ENCODE peak calls at places on chromosomes 12 and 14, in ten cellular contexts. A, K, Q, Y, P, E, O, C, U and Z are unnamed samples.

GRCh38 chr14:68772761-68773381 is 20.0 kb downstream of the ZFP36L1 start:
- DNase-seq in A (no peak), K (no peak), Q (no peak), Y (no peak), P (no peak), E (no peak), O (peak), C (no peak), U (no peak), Z (no peak)

GRCh38 chr14:104937161-104937560 is 12.5 kb downstream of the PLD4 start:
- DNase-seq in A (no peak), K (no peak), Q (no peak), Y (no peak), P (no peak), E (no peak), O (no peak), C (no peak), U (no peak), Z (no peak)

GRCh38 chr14:104150201-104151027 is 12.0 kb downstream of the KIF26A start:
- DNase-seq in A (peak), K (peak), Q (no peak), Y (no peak), P (peak), E (no peak), O (no peak), C (no peak), U (no peak), Z (peak)

GRCh38 chr12:51351913-51352532 is 5.5 kb upstream of the CELA1 start:
- DNase-seq in A (peak), K (no peak), Q (no peak), Y (peak), P (peak), E (peak), O (no peak), C (no peak), U (peak), Z (peak)

GRCh38 chr12:12997734-12998133 is 2.3 kb downstream of the HEBP1 start:
- DNase-seq in A (no peak), K (no peak), Q (no peak), Y (no peak), P (no peak), E (no peak), O (no peak), C (no peak), U (no peak), Z (no peak)

GRCh38 chr12:52212701-52213540 is 20.1 kb upstream of the KRT7 start:
- DNase-seq in A (no peak), K (no peak), Q (peak), Y (no peak), P (no peak), E (no peak), O (peak), C (peak), U (no peak), Z (no peak)

GRCh38 chr12:64696065-64696741 is 63.0 kb downstream of the GNS start:
- DNase-seq in A (peak), K (no peak), Q (no peak), Y (no peak), P (no peak), E (no peak), O (no peak), C (no peak), U (no peak), Z (no peak)

GRCh38 chr12:70467908-70468733 is 102.0 kb downstream of the KCNMB4 start:
- DNase-seq in A (no peak), K (no peak), Q (peak), Y (peak), P (peak), E (no peak), O (no peak), C (no peak), U (no peak), Z (no peak)

GRCh38 chr12:94147377-94147990 is 893 bp upstream of the PLXNC1 start:
- DNase-seq in A (no peak), K (no peak), Q (no peak), Y (no peak), P (no peak), E (no peak), O (no peak), C (no peak), U (no peak), Z (no peak)

GRCh38 chr12:94146166-94146565 is 2.2 kb upstream of the PLXNC1 start:
- DNase-seq in A (no peak), K (no peak), Q (no peak), Y (no peak), P (no peak), E (no peak), O (no peak), C (no peak), U (no peak), Z (no peak)

GRCh38 chr12:94147991-94148840 is at the start of gene PLXNC1:
- DNase-seq in A (peak), K (no peak), Q (peak), Y (no peak), P (peak), E (peak), O (no peak), C (peak), U (peak), Z (no peak)

GRCh38 chr12:94143444-94143843 is 4.9 kb upstream of the PLXNC1 start:
- DNase-seq in A (no peak), K (no peak), Q (no peak), Y (no peak), P (no peak), E (no peak), O (no peak), C (no peak), U (no peak), Z (no peak)

DNA sequence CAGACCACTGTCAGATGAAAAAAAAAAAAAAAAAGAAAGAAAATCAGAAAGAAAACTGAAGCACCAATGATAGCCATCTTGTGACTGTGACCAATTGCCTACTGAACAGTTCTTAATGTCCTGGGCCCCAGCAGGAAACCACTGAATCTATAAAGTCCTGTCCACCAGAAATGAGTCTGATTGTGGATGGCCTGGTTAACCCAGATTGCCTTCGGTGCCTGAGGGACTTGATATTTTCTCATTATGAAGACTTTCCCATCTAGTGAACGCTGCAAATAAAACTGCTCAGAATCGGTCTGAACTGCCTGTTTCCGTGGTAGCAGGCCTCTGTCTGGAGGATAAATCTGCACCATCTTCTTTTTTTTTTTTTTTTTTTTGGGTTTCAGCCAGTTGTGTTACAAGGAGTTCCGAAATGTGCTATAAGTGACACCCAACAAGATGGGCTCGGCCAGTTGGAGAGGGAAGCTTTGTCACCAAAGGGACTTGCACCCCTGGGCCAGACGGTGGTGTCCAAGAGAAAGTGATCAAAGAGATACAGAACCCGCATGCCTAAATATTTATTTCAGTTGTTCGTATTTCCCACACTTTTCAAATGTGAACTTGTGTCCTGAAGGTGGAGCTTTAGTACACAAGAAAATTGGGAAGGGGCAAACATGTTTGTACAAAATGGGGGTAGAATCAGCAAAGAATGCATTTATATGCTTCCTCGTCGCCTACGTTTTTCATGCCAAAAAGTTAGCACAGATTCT is 3.0 kb upstream of the PLXNC1 start:
- DNase-seq in A (peak), K (peak), Q (no peak), Y (peak), P (no peak), E (no peak), O (no peak), C (no peak), U (no peak), Z (peak)
- TF ChIP-seq CTCF in A (peak), K (peak), Q (peak), Y (peak), P (peak), E (no peak), O (no peak), C (no peak), U (peak), Z (peak)

GRCh38 chr14:102084931-102085330 is 1.9 kb downstream of the HSP90AA1 start:
- DNase-seq in A (no peak), K (no peak), Q (no peak), Y (no peak), P (no peak), E (no peak), O (no peak), C (no peak), U (no peak), Z (no peak)
- H3K4me3 ChIP-seq in A (peak), K (peak), Q (peak), Y (no peak), P (peak), E (peak), O (no peak), C (no peak), U (no peak), Z (peak)

GRCh38 chr12:48978291-48978740 is at the start of gene WNT1:
- DNase-seq in A (no peak), K (no peak), Q (no peak), Y (no peak), P (no peak), E (no peak), O (no peak), C (no peak), U (no peak), Z (no peak)
- TF ChIP-seq CTCF in A (no peak), K (no peak), Q (peak), Y (no peak), P (no peak), E (peak), O (no peak), C (no peak), U (no peak), Z (no peak)

GRCh38 chr12:131829351-131829794 is 1.2 kb downstream of the MMP17 start:
- DNase-seq in A (peak), K (no peak), Q (no peak), Y (no peak), P (no peak), E (no peak), O (peak), C (no peak), U (no peak), Z (no peak)
- H3K4me3 ChIP-seq in A (peak), K (peak), Q (peak), Y (peak), P (peak), E (peak), O (peak), C (no peak), U (peak), Z (peak)

GRCh38 chr14:39422243-39422642 is 10.0 kb downstream of the FBXO33 start:
- DNase-seq in A (no peak), K (no peak), Q (no peak), Y (no peak), P (no peak), E (no peak), O (no peak), C (no peak), U (no peak), Z (no peak)

GRCh38 chr14:39416072-39416471 is 16.2 kb downstream of the FBXO33 start:
- DNase-seq in A (no peak), K (no peak), Q (no peak), Y (no peak), P (no peak), E (no peak), O (no peak), C (no peak), U (no peak), Z (no peak)

GRCh38 chr14:39419272-39419671 is 13.0 kb downstream of the FBXO33 start:
- DNase-seq in A (no peak), K (no peak), Q (no peak), Y (no peak), P (no peak), E (no peak), O (no peak), C (no peak), U (no peak), Z (no peak)

DNA sequence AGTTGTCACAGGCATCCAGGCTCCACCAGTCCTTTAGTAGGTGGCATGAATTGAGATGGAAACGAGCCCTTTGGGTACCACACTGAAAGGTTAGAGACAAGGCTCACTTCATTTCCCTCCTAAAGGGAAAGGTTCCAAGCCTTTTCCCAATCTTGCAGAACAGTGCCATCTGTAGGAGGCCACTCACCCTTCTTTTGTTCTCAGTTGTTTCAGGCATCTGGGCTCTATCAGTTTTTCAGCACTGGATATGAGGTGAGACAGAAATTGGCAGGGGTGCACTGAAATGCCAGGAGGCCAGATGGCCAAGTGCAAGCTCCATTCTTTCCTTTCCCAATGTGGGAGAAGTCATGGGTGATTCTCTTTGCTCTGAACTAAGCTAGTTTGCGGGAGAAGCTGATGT is 15.2 kb downstream of the FBXO33 start:
- DNase-seq in A (peak), K (no peak), Q (no peak), Y (peak), P (peak), E (no peak), O (no peak), C (no peak), U (no peak), Z (no peak)
- TF ChIP-seq CTCF in A (peak), K (peak), Q (no peak), Y (peak), P (peak), E (no peak), O (no peak), C (no peak), U (no peak), Z (no peak)